ENCODE peak calls at places on chromosomes 1 and 21, in four cellular contexts. V is mammary epithelial cell, K is HCT116, Z is OCI-LY7. G is an unnamed sample. For H4K20me1 and H3K9me3, the result is how much of the 10 kb centered on the place peaks cover.

GRCh38 chr21:9758888-9759287 is 762.5 kb upstream of the TPTE start:
- DNase-seq in V (no peak), K (no peak), Z (no peak), G (no peak)

GRCh38 chr1:208177656-208178055 is 66.5 kb downstream of the PLXNA2 start:
- DNase-seq in V (peak), K (no peak), Z (no peak), G (no peak)

GRCh38 chr1:114735479-114735878 is 18.9 kb upstream of the NRAS start:
- DNase-seq in V (no peak), K (no peak), Z (no peak), G (no peak)

GRCh38 chr1:204232530-204232929 is 18.7 kb upstream of the GOLT1A start:
- DNase-seq in V (no peak), K (no peak), Z (no peak), G (no peak)

GRCh38 chr1:188949701-188950100 is 1528.0 kb downstream of the BRINP3 start:
- DNase-seq in V (no peak), K (no peak), Z (no peak), G (no peak)

GRCh38 chr1:923131-923990 is at the start of gene SAMD11:
- DNase-seq in V (peak), K (peak), Z (peak), G (no peak)

GRCh38 chr1:178749581-178750166 is 24.6 kb downstream of the RALGPS2 start:
- DNase-seq in V (no peak), K (no peak), Z (no peak), G (no peak)

GRCh38 chr1:226626577-226626956 is 78.0 kb downstream of the STUM start:
- DNase-seq in V (peak), K (peak), Z (peak), G (no peak)

GRCh38 chr1:165900576-165901380 is 73.4 kb downstream of the UCK2 start:
- DNase-seq in V (peak), K (no peak), Z (no peak), G (no peak)

GRCh38 chr1:218882454-218882853 is 291.2 kb upstream of the LYPLAL1 start:
- DNase-seq in V (no peak), K (no peak), Z (no peak), G (no peak)

GRCh38 chr1:116259665-116260064 is 113.4 kb upstream of the ATP1A1 start:
- DNase-seq in V (no peak), K (no peak), Z (peak), G (no peak)

GRCh38 chr1:10973552-10973951 is 38.9 kb upstream of the TARDBP start:
- DNase-seq in V (peak), K (no peak), Z (no peak), G (peak)

GRCh38 chr1:111943056-111943455 is 46.4 kb downstream of the KCND3 start:
- DNase-seq in V (no peak), K (no peak), Z (no peak), G (no peak)

GRCh38 chr21:45767071-45768006 is 123.8 kb downstream of the PCBP3 start:
- DNase-seq in V (no peak), K (no peak), Z (no peak), G (no peak)

GRCh38 chr1:178121883-178122282 is 28.0 kb downstream of the RASAL2 start:
- DNase-seq in V (no peak), K (no peak), Z (no peak), G (no peak)

GRCh38 chr1:84847253-84848247 is 45.5 kb downstream of the LPAR3 start:
- DNase-seq in V (peak), K (peak), Z (no peak), G (peak)

GRCh38 chr21:37787456-37787855 is 128.8 kb downstream of the KCNJ6 start:
- DNase-seq in V (peak), K (no peak), Z (no peak), G (peak)

GRCh38 chr1:181469829-181470228 is 13.5 kb upstream of the CACNA1E start:
- DNase-seq in V (peak), K (no peak), Z (no peak), G (peak)

GRCh38 chr1:30724175-30724574 is 790 bp upstream of the MATN1 start:
- DNase-seq in V (no peak), K (no peak), Z (no peak), G (no peak)

GRCh38 chr1:231040800-231041704 is 998 bp upstream of the FAM89A start:
- DNase-seq in V (no peak), K (no peak), Z (no peak), G (no peak)

GRCh38 chr1:53705446-53706096 is 33.4 kb downstream of the GLIS1 start:
- DNase-seq in V (no peak), K (no peak), Z (no peak), G (no peak)

GRCh38 chr21:42547001-42547905 is 33.6 kb downstream of the SLC37A1 start:
- DNase-seq in V (no peak), K (no peak), Z (no peak), G (no peak)

GRCh38 chr1:28509705-28510349 is 4.0 kb downstream of the RCC1 start:
- DNase-seq in V (peak), K (no peak), Z (peak), G (no peak)

GRCh38 chr1:58397187-58397820 is 149.2 kb downstream of the OMA1 start:
- DNase-seq in V (peak), K (no peak), Z (no peak), G (peak)

GRCh38 chr1:220881918-220882891 is 3.0 kb downstream of the HLX start:
- DNase-seq in V (no peak), K (no peak), Z (no peak), G (no peak)

GRCh38 chr1:55542901-55543504 is 327.8 kb upstream of the USP24 start:
- DNase-seq in V (peak), K (no peak), Z (no peak), G (no peak)

GRCh38 chr1:3101127-3101939 is 32.3 kb downstream of the PRDM16 start:
- DNase-seq in V (no peak), K (no peak), Z (no peak), G (no peak)
- H4K20me1 ChIP-seq in V (under half), K (under half), Z (under half), G (under half)

GRCh38 chr21:21373969-21374368 is 375.8 kb downstream of the NCAM2 start:
- DNase-seq in V (no peak), K (no peak), Z (no peak), G (no peak)
- H3K9me3 ChIP-seq in V (under half), K (under half), Z (under half), G (under half)

DNA sequence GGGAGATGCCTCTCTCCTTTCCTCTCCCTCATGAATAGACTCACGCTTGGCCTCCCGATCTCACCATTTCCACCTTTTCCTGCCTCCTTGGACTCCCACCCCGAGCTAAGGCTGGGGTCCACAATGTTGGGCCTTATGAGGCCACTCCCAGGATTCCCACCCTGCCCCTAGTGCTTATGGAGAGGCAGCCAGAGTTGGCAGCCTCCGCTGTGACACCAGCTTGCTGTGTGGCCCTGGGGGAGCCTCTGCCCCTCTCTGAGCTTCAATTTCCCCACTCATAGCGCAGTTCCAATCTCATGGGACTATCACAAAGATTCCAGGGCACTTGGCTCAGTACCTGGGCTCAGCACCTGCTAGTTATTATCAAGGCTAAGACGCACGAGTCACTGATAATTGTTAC is 118.7 kb upstream of the WNT4 start:
- DNase-seq in V (no peak), K (no peak), Z (no peak), G (no peak)
- H4K20me1 ChIP-seq in V (under half), K (under half), Z (under half), G (under half)

GRCh38 chr1:79663916-79664315 is 657.4 kb upstream of the ADGRL4 start:
- DNase-seq in V (no peak), K (no peak), Z (no peak), G (no peak)

GRCh38 chr1:79662596-79662995 is 656.1 kb upstream of the ADGRL4 start:
- DNase-seq in V (no peak), K (no peak), Z (no peak), G (no peak)

GRCh38 chr1:79667848-79668696 is 661.5 kb upstream of the ADGRL4 start:
- DNase-seq in V (no peak), K (no peak), Z (peak), G (no peak)
- H3K9me3 ChIP-seq in V (under half), K (under half), Z (under half), G (under half)

DNA sequence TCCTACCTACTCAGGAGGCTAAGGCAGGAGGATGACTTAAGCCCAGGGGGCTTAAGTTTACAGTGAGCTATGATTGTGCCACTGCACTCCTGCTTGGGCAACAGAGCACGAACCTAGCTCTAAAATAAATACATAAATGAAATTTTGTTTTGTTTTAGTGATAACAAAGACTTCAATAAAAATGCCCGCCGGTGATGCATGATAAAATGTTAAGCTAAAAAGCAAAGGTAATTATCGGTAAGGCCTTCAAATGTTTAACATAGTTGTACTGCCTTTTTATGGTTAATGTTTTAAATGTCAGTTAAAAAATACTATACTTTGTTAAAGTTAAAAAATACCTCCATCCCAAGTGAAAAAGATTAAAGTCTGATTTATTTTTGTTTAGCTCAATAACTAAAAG is 27.0 kb downstream of the KDM5B start:
- DNase-seq in V (no peak), K (no peak), Z (no peak), G (no peak)
- H4K20me1 ChIP-seq in V (under half), K (under half), Z (under half), G (under half)

DNA sequence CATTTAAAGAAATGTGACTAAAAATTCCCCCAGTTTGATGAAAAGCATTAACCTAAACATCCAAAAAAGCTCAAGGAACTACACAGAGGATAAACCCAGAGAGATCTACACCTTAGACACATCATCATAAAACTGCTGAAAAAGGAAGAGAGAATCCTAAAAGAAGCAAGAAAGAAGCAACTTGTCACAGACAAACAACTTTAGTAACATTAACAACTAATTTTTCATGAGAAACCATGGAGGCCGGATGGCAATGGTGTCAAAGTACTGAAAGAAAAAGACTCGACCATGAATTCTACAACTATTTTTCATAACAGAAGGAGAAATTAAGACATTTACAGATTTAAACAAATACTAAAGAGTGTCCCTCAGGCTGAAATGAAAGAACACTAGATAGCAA is 17.7 kb downstream of the ZNF644 start:
- DNase-seq in V (no peak), K (no peak), Z (no peak), G (no peak)
- H3K9me3 ChIP-seq in V (under half), K (under half), Z (under half), G (under half)